ENCODE peak calls at places on chromosomes 2 and 18, in ten cellular contexts. K, C, J, Y, F, M, B, S, L and H are unnamed samples.

GRCh38 chr18:69487488-69488394 is 87.1 kb downstream of the DOK6 start:
- DNase-seq in K (no peak), C (no peak), J (no peak), Y (no peak), F (no peak), M (no peak), B (no peak), S (no peak), L (no peak), H (no peak)

GRCh38 chr2:46075848-46076247 is 221.4 kb upstream of the EPAS1 start:
- DNase-seq in K (no peak), C (no peak), J (no peak), Y (no peak), F (no peak), M (no peak), B (no peak), S (no peak), L (no peak), H (no peak)

GRCh38 chr2:128776461-128776971 is 457.8 kb upstream of the HS6ST1 start:
- DNase-seq in K (no peak), C (no peak), J (no peak), Y (no peak), F (no peak), M (no peak), B (no peak), S (no peak), L (no peak), H (no peak)

GRCh38 chr2:69464575-69464974 is 27.3 kb upstream of the NFU1 start:
- DNase-seq in K (no peak), C (peak), J (no peak), Y (peak), F (peak), M (no peak), B (no peak), S (no peak), L (no peak), H (no peak)

GRCh38 chr2:60556998-60557955 is 3.8 kb upstream of the BCL11A start:
- DNase-seq in K (no peak), C (no peak), J (no peak), Y (no peak), F (no peak), M (no peak), B (no peak), S (no peak), L (no peak), H (peak)

GRCh38 chr18:36529747-36530146 is 232.2 kb downstream of the FHOD3 start:
- DNase-seq in K (no peak), C (no peak), J (no peak), Y (no peak), F (no peak), M (no peak), B (no peak), S (no peak), L (no peak), H (no peak)

GRCh38 chr2:178550352-178550751 is 70.1 kb downstream of the PLEKHA3 start:
- DNase-seq in K (no peak), C (no peak), J (no peak), Y (no peak), F (no peak), M (no peak), B (no peak), S (no peak), L (no peak), H (no peak)

GRCh38 chr2:222423632-222424280 is 587 bp upstream of the SGPP2 start:
- DNase-seq in K (peak), C (no peak), J (no peak), Y (no peak), F (peak), M (no peak), B (no peak), S (peak), L (no peak), H (no peak)

GRCh38 chr18:22930089-22930713 is 2.9 kb upstream of the RBBP8 start:
- DNase-seq in K (peak), C (peak), J (peak), Y (peak), F (peak), M (peak), B (peak), S (no peak), L (peak), H (peak)

GRCh38 chr2:127107622-127107999 is 657 bp upstream of the BIN1 start:
- DNase-seq in K (peak), C (no peak), J (no peak), Y (peak), F (peak), M (no peak), B (no peak), S (no peak), L (no peak), H (no peak)

GRCh38 chr2:26469092-26469710 is 8.7 kb downstream of the OTOF start:
- DNase-seq in K (peak), C (peak), J (no peak), Y (peak), F (peak), M (peak), B (peak), S (no peak), L (no peak), H (peak)

GRCh38 chr2:174600349-174600748 is 2.7 kb upstream of the WIPF1 start:
- DNase-seq in K (no peak), C (no peak), J (no peak), Y (no peak), F (no peak), M (no peak), B (no peak), S (no peak), L (no peak), H (no peak)

GRCh38 chr18:48786621-48787522 is 163.9 kb downstream of the SMAD7 start:
- DNase-seq in K (no peak), C (no peak), J (no peak), Y (no peak), F (no peak), M (no peak), B (no peak), S (no peak), L (no peak), H (no peak)

GRCh38 chr2:33298233-33298632 is 178.2 kb upstream of the RASGRP3 start:
- DNase-seq in K (no peak), C (peak), J (no peak), Y (peak), F (peak), M (no peak), B (no peak), S (no peak), L (no peak), H (no peak)

GRCh38 chr2:52844701-52845423 is 922.7 kb upstream of the CHAC2 start:
- DNase-seq in K (no peak), C (no peak), J (no peak), Y (no peak), F (no peak), M (no peak), B (no peak), S (no peak), L (no peak), H (no peak)

GRCh38 chr2:37855283-37856041 is 69.6 kb upstream of the RMDN2 start:
- DNase-seq in K (no peak), C (no peak), J (no peak), Y (no peak), F (no peak), M (no peak), B (no peak), S (no peak), L (no peak), H (no peak)

GRCh38 chr2:181953773-181954537 is 31.7 kb upstream of the PPP1R1C start:
- DNase-seq in K (peak), C (peak), J (peak), Y (no peak), F (peak), M (peak), B (peak), S (no peak), L (peak), H (peak)

GRCh38 chr2:120536141-120536540 is 190.2 kb downstream of the INHBB start:
- DNase-seq in K (no peak), C (no peak), J (no peak), Y (no peak), F (no peak), M (no peak), B (no peak), S (no peak), L (no peak), H (no peak)

GRCh38 chr2:19367346-19367745 is 8.9 kb upstream of the OSR1 start:
- DNase-seq in K (no peak), C (peak), J (no peak), Y (no peak), F (no peak), M (no peak), B (no peak), S (no peak), L (no peak), H (no peak)

GRCh38 chr18:3703732-3704176 is 253.8 kb downstream of the TGIF1 start:
- DNase-seq in K (peak), C (peak), J (peak), Y (peak), F (peak), M (peak), B (no peak), S (no peak), L (peak), H (peak)

GRCh38 chr2:219059375-219059724 is 1.4 kb downstream of the IHH start:
- DNase-seq in K (peak), C (no peak), J (no peak), Y (no peak), F (no peak), M (no peak), B (no peak), S (no peak), L (no peak), H (no peak)

GRCh38 chr18:57435851-57436192 is 648 bp downstream of the ONECUT2 start:
- DNase-seq in K (no peak), C (no peak), J (no peak), Y (no peak), F (no peak), M (no peak), B (no peak), S (no peak), L (no peak), H (peak)

GRCh38 chr2:168515502-168515901 is 59.4 kb downstream of the CERS6 start:
- DNase-seq in K (no peak), C (peak), J (no peak), Y (peak), F (peak), M (no peak), B (no peak), S (peak), L (no peak), H (no peak)

GRCh38 chr2:188345020-188345419 is 53.3 kb downstream of the GULP1 start:
- DNase-seq in K (no peak), C (peak), J (no peak), Y (no peak), F (no peak), M (no peak), B (no peak), S (no peak), L (no peak), H (no peak)

GRCh38 chr2:230714122-230714453 is 1.4 kb downstream of the CAB39 start:
- DNase-seq in K (peak), C (peak), J (no peak), Y (peak), F (peak), M (no peak), B (no peak), S (no peak), L (no peak), H (no peak)

GRCh38 chr18:74476154-74476553 is 19.0 kb upstream of the DIPK1C start:
- DNase-seq in K (no peak), C (peak), J (peak), Y (no peak), F (no peak), M (peak), B (no peak), S (no peak), L (no peak), H (peak)

GRCh38 chr2:58448065-58448507 is 207.0 kb upstream of the FANCL start:
- DNase-seq in K (peak), C (peak), J (peak), Y (peak), F (peak), M (peak), B (no peak), S (peak), L (peak), H (peak)

GRCh38 chr2:1493361-1494126 is 80.3 kb downstream of the TPO start:
- DNase-seq in K (no peak), C (no peak), J (no peak), Y (no peak), F (no peak), M (no peak), B (no peak), S (no peak), L (no peak), H (no peak)

GRCh38 chr18:47587587-47587986 is 336.1 kb upstream of the SKOR2 start:
- DNase-seq in K (no peak), C (no peak), J (no peak), Y (no peak), F (no peak), M (no peak), B (no peak), S (no peak), L (no peak), H (no peak)

GRCh38 chr2:180709392-180710145 is 270.8 kb upstream of the UBE2E3 start:
- DNase-seq in K (no peak), C (no peak), J (no peak), Y (no peak), F (peak), M (no peak), B (no peak), S (no peak), L (no peak), H (no peak)

GRCh38 chr2:209986405-209986804 is 16.0 kb upstream of the RPE start:
- DNase-seq in K (no peak), C (no peak), J (no peak), Y (no peak), F (peak), M (no peak), B (no peak), S (no peak), L (no peak), H (no peak)
- TF ChIP-seq CTCF in K (no peak), C (no peak), J (no peak), Y (no peak), F (no peak), M (no peak), B (no peak), S (no peak), L (no peak), H (no peak)

DNA sequence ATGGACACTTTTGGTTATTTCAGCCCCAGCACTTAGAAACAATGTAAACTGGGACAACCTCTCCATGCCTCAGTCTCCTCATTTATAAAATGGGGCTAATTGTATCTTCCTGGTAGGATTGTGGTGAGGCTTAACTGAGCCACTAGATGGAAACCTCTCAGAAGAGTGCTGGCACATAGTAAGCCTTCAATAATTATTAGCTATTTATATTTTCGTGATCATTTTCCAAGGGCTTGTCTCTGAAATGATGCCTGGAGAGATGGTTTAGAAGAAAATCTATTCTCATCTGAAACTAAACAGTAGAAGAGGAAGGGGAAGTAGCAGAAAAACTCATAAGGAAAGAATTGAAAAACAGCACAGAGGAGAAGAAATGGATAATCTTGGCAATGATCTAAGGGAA is 6.8 kb downstream of the RAX start:
- DNase-seq in K (no peak), C (no peak), J (no peak), Y (no peak), F (no peak), M (no peak), B (no peak), S (no peak), L (no peak), H (no peak)
- TF ChIP-seq CTCF in K (no peak), C (no peak), J (no peak), Y (no peak), F (no peak), M (no peak), B (no peak), S (no peak), L (no peak), H (no peak)

GRCh38 chr2:102235491-102235890 is 48.7 kb downstream of the IL1RL2 start:
- DNase-seq in K (peak), C (peak), J (no peak), Y (no peak), F (no peak), M (no peak), B (no peak), S (no peak), L (no peak), H (no peak)
- TF ChIP-seq CTCF in K (no peak), C (peak), J (peak), Y (peak), F (peak), M (peak), B (peak), S (peak), L (no peak), H (no peak)

GRCh38 chr2:9771481-9772017 is 71.7 kb upstream of the TAF1B start:
- DNase-seq in K (no peak), C (peak), J (no peak), Y (peak), F (no peak), M (no peak), B (no peak), S (no peak), L (peak), H (peak)
- TF ChIP-seq CTCF in K (no peak), C (peak), J (no peak), Y (peak), F (no peak), M (no peak), B (no peak), S (no peak), L (no peak), H (no peak)

GRCh38 chr2:122186761-122187222 is 431.3 kb downstream of the TSN start:
- DNase-seq in K (no peak), C (no peak), J (no peak), Y (no peak), F (peak), M (no peak), B (no peak), S (no peak), L (no peak), H (no peak)

GRCh38 chr2:122194546-122194945 is 439.1 kb downstream of the TSN start:
- DNase-seq in K (no peak), C (no peak), J (no peak), Y (no peak), F (peak), M (no peak), B (no peak), S (peak), L (no peak), H (no peak)

GRCh38 chr2:122193622-122194021 is 438.2 kb downstream of the TSN start:
- DNase-seq in K (no peak), C (peak), J (no peak), Y (no peak), F (peak), M (no peak), B (no peak), S (no peak), L (no peak), H (no peak)

GRCh38 chr2:122191331-122191730 is 435.9 kb downstream of the TSN start:
- DNase-seq in K (peak), C (peak), J (peak), Y (peak), F (peak), M (peak), B (no peak), S (no peak), L (no peak), H (peak)
- TF ChIP-seq CTCF in K (peak), C (peak), J (peak), Y (peak), F (peak), M (peak), B (no peak), S (peak), L (no peak), H (peak)